ENCODE peak calls at places on chromosome 3, in seven cellular contexts. One of them, this sample, is unnamed. For H3K9me2 and H3K4me1, the result is how much of the 10 kb centered on the place peaks cover.

GRCh38 chr3:62180514-62180913 is 192.8 kb downstream of the FEZF2 start:
- DNase-seq in PC-3: no peak
- DNase-seq in OCI-LY7: no peak
- DNase-seq in hepatocyte: no peak
- DNase-seq in HCT116: no peak
- DNase-seq in GM23338: no peak
- DNase-seq in GM23248: no peak
- DNase-seq in this sample: no peak

GRCh38 chr3:172213765-172214358 is 174.5 kb downstream of the FNDC3B start:
- DNase-seq in PC-3: no peak
- DNase-seq in OCI-LY7: no peak
- DNase-seq in hepatocyte: no peak
- DNase-seq in HCT116: no peak
- DNase-seq in GM23338: peak
- DNase-seq in GM23248: no peak
- DNase-seq in this sample: no peak

GRCh38 chr3:2856062-2856792 is 253.9 kb downstream of the IL5RA start:
- DNase-seq in PC-3: no peak
- DNase-seq in OCI-LY7: no peak
- DNase-seq in hepatocyte: no peak
- DNase-seq in HCT116: no peak
- DNase-seq in GM23338: peak
- DNase-seq in GM23248: no peak
- DNase-seq in this sample: no peak

GRCh38 chr3:34357461-34357860 is 559.0 kb downstream of the PDCD6IP start:
- DNase-seq in PC-3: no peak
- DNase-seq in OCI-LY7: no peak
- DNase-seq in hepatocyte: peak
- DNase-seq in HCT116: no peak
- DNase-seq in GM23338: no peak
- DNase-seq in GM23248: no peak
- DNase-seq in this sample: no peak

GRCh38 chr3:53643757-53644156 is 149.3 kb downstream of the CACNA1D start:
- DNase-seq in PC-3: no peak
- DNase-seq in OCI-LY7: no peak
- DNase-seq in hepatocyte: no peak
- DNase-seq in HCT116: no peak
- DNase-seq in GM23338: peak
- DNase-seq in GM23248: no peak
- DNase-seq in this sample: no peak

GRCh38 chr3:42803800-42804112 is 534 bp downstream of the HIGD1A start:
- DNase-seq in PC-3: no peak
- DNase-seq in OCI-LY7: peak
- DNase-seq in hepatocyte: peak
- DNase-seq in HCT116: no peak
- DNase-seq in GM23338: peak
- DNase-seq in GM23248: peak
- DNase-seq in this sample: peak

GRCh38 chr3:42876940-42877720 is 1.5 kb upstream of the CYP8B1 start:
- DNase-seq in PC-3: no peak
- DNase-seq in OCI-LY7: no peak
- DNase-seq in hepatocyte: no peak
- DNase-seq in HCT116: no peak
- DNase-seq in GM23338: no peak
- DNase-seq in GM23248: no peak
- DNase-seq in this sample: no peak

GRCh38 chr3:157475921-157476395 is 27.3 kb downstream of the VEPH1 start:
- DNase-seq in PC-3: peak
- DNase-seq in OCI-LY7: no peak
- DNase-seq in hepatocyte: no peak
- DNase-seq in HCT116: no peak
- DNase-seq in GM23338: no peak
- DNase-seq in GM23248: peak
- DNase-seq in this sample: no peak

GRCh38 chr3:74643636-74644035 is 29.2 kb upstream of the CNTN3 start:
- DNase-seq in PC-3: no peak
- DNase-seq in OCI-LY7: no peak
- DNase-seq in hepatocyte: peak
- DNase-seq in HCT116: no peak
- DNase-seq in GM23338: peak
- DNase-seq in GM23248: peak
- DNase-seq in this sample: no peak

GRCh38 chr3:25840099-25840498 is 50.2 kb downstream of the OXSM start:
- DNase-seq in PC-3: no peak
- DNase-seq in OCI-LY7: no peak
- DNase-seq in hepatocyte: no peak
- DNase-seq in HCT116: no peak
- DNase-seq in GM23338: no peak
- DNase-seq in GM23248: no peak
- DNase-seq in this sample: no peak

GRCh38 chr3:66115858-66116654 is 77.3 kb upstream of the MAGI1 start:
- DNase-seq in PC-3: peak
- DNase-seq in OCI-LY7: no peak
- DNase-seq in hepatocyte: peak
- DNase-seq in HCT116: peak
- DNase-seq in GM23338: peak
- DNase-seq in GM23248: peak
- DNase-seq in this sample: no peak

GRCh38 chr3:151960956-151961580 is 87.6 kb downstream of the SUCNR1 start:
- DNase-seq in PC-3: no peak
- DNase-seq in OCI-LY7: no peak
- DNase-seq in hepatocyte: peak
- DNase-seq in HCT116: no peak
- DNase-seq in GM23338: no peak
- DNase-seq in GM23248: no peak
- DNase-seq in this sample: no peak

GRCh38 chr3:183517656-183518055 is 37.9 kb downstream of the KLHL6 start:
- DNase-seq in PC-3: no peak
- DNase-seq in OCI-LY7: no peak
- DNase-seq in hepatocyte: peak
- DNase-seq in HCT116: no peak
- DNase-seq in GM23338: no peak
- DNase-seq in GM23248: no peak
- DNase-seq in this sample: no peak

GRCh38 chr3:112043621-112044201 is 9.2 kb downstream of the TMPRSS7 start:
- DNase-seq in PC-3: peak
- DNase-seq in OCI-LY7: peak
- DNase-seq in hepatocyte: peak
- DNase-seq in HCT116: peak
- DNase-seq in GM23338: peak
- DNase-seq in GM23248: peak
- DNase-seq in this sample: peak

GRCh38 chr3:161221881-161222600 is 930 bp downstream of the NMD3 start:
- DNase-seq in PC-3: peak
- DNase-seq in OCI-LY7: peak
- DNase-seq in hepatocyte: peak
- DNase-seq in HCT116: no peak
- DNase-seq in GM23338: no peak
- DNase-seq in GM23248: peak
- DNase-seq in this sample: peak

GRCh38 chr3:63228087-63228486 is 50.0 kb upstream of the SYNPR start:
- DNase-seq in PC-3: no peak
- DNase-seq in OCI-LY7: no peak
- DNase-seq in hepatocyte: no peak
- DNase-seq in HCT116: no peak
- DNase-seq in GM23338: no peak
- DNase-seq in GM23248: no peak
- DNase-seq in this sample: no peak

GRCh38 chr3:123750209-123750608 is 133.9 kb downstream of the MYLK start:
- DNase-seq in PC-3: peak
- DNase-seq in OCI-LY7: no peak
- DNase-seq in hepatocyte: no peak
- DNase-seq in HCT116: no peak
- DNase-seq in GM23338: no peak
- DNase-seq in GM23248: no peak
- DNase-seq in this sample: no peak

GRCh38 chr3:123741058-123741511 is 143.0 kb downstream of the MYLK start:
- DNase-seq in PC-3: no peak
- DNase-seq in OCI-LY7: no peak
- DNase-seq in hepatocyte: no peak
- DNase-seq in HCT116: no peak
- DNase-seq in GM23338: no peak
- DNase-seq in GM23248: peak
- DNase-seq in this sample: no peak

GRCh38 chr3:123743121-123743520 is 141.0 kb downstream of the MYLK start:
- DNase-seq in PC-3: no peak
- DNase-seq in OCI-LY7: no peak
- DNase-seq in hepatocyte: no peak
- DNase-seq in HCT116: no peak
- DNase-seq in GM23338: no peak
- DNase-seq in GM23248: no peak
- DNase-seq in this sample: no peak

GRCh38 chr3:123749716-123750115 is 134.4 kb downstream of the MYLK start:
- DNase-seq in PC-3: peak
- DNase-seq in OCI-LY7: no peak
- DNase-seq in hepatocyte: no peak
- DNase-seq in HCT116: no peak
- DNase-seq in GM23338: no peak
- DNase-seq in GM23248: peak
- DNase-seq in this sample: no peak

DNA sequence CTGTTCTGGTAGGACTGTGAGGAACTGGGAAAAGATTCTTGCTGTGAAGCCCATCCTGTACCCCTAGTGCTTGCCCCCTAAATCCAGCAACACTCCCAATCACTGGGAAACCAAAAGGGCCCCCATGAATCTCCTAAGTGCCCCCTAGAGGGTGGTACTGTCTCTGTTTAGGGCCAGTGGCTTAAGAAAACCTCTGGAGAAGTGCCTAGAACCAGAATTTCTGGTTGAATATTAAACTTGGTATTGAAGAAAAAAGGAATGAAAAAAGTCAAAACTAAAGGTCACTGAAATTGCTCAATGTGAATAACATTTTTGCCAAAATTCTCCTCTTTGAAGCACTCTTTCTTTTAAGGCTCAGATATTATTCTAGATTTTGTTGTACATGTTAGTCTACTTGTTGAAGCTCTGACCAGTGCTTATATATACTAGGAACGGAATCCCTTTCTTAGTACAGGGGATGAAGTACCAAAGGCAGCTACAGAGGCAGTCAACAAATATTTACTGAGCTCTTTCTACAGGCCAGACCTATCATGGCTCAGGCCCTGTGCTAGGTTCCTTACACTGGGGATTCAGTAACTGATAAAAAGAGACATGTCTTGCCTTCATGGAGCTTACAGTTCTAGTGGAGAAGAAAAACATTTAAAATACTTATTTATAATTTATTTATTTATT is 138.8 kb downstream of the MYLK start:
- DNase-seq in PC-3: peak
- DNase-seq in OCI-LY7: peak
- DNase-seq in hepatocyte: no peak
- DNase-seq in HCT116: no peak
- DNase-seq in GM23338: peak
- DNase-seq in GM23248: peak
- DNase-seq in this sample: no peak
- H3K9me2 ChIP-seq in PC-3: under half
- H3K9me2 ChIP-seq in OCI-LY7: under half
- H3K9me2 ChIP-seq in hepatocyte: under half
- H3K9me2 ChIP-seq in HCT116: under half
- H3K9me2 ChIP-seq in GM23338: under half
- H3K9me2 ChIP-seq in GM23248: under half
- H3K9me2 ChIP-seq in this sample: under half

GRCh38 chr3:58536501-58537411 is at the start of gene ACOX2:
- DNase-seq in PC-3: no peak
- DNase-seq in OCI-LY7: no peak
- DNase-seq in hepatocyte: peak
- DNase-seq in HCT116: no peak
- DNase-seq in GM23338: no peak
- DNase-seq in GM23248: peak
- DNase-seq in this sample: no peak
- TF ChIP-seq EZH2phosphoT487 in PC-3: no peak
- TF ChIP-seq EZH2phosphoT487 in OCI-LY7: no peak
- TF ChIP-seq EZH2phosphoT487 in hepatocyte: no peak
- TF ChIP-seq EZH2phosphoT487 in HCT116: no peak
- TF ChIP-seq EZH2phosphoT487 in GM23338: no peak
- TF ChIP-seq EZH2phosphoT487 in GM23248: no peak
- TF ChIP-seq EZH2phosphoT487 in this sample: no peak

DNA sequence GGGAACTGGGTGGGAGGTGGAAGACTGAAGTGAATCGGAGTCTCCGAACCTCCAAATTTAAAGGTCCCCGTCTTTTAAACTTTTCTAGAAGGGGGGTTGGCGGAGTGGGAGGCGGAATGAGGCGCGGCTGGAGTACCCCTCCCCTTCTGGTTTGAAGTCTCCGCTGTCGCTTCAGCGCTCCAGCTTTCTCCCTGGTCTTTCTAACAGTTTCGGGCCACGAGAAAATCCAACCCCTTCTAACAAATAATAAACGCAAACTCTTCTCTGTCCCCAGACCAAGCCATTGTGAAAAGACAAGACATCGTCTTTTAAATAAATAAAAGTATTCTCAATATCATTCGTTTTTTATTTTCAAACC is 2.5 kb upstream of the MECOM start:
- DNase-seq in PC-3: no peak
- DNase-seq in OCI-LY7: no peak
- DNase-seq in hepatocyte: no peak
- DNase-seq in HCT116: no peak
- DNase-seq in GM23338: peak
- DNase-seq in GM23248: no peak
- DNase-seq in this sample: no peak
- H3K4me1 ChIP-seq in PC-3: under half
- H3K4me1 ChIP-seq in OCI-LY7: under half
- H3K4me1 ChIP-seq in hepatocyte: under half
- H3K4me1 ChIP-seq in HCT116: under half
- H3K4me1 ChIP-seq in GM23338: half or more
- H3K4me1 ChIP-seq in GM23248: under half
- H3K4me1 ChIP-seq in this sample: under half

GRCh38 chr3:105915524-105915923 is 46.7 kb upstream of the CBLB start:
- DNase-seq in PC-3: peak
- DNase-seq in OCI-LY7: no peak
- DNase-seq in hepatocyte: no peak
- DNase-seq in HCT116: no peak
- DNase-seq in GM23338: no peak
- DNase-seq in GM23248: peak
- DNase-seq in this sample: no peak

GRCh38 chr3:105907790-105908189 is 39.0 kb upstream of the CBLB start:
- DNase-seq in PC-3: no peak
- DNase-seq in OCI-LY7: no peak
- DNase-seq in hepatocyte: no peak
- DNase-seq in HCT116: no peak
- DNase-seq in GM23338: no peak
- DNase-seq in GM23248: peak
- DNase-seq in this sample: peak

GRCh38 chr3:105913616-105914015 is 44.8 kb upstream of the CBLB start:
- DNase-seq in PC-3: no peak
- DNase-seq in OCI-LY7: no peak
- DNase-seq in hepatocyte: no peak
- DNase-seq in HCT116: no peak
- DNase-seq in GM23338: no peak
- DNase-seq in GM23248: no peak
- DNase-seq in this sample: no peak

GRCh38 chr3:105916767-105917166 is 48.0 kb upstream of the CBLB start:
- DNase-seq in PC-3: no peak
- DNase-seq in OCI-LY7: no peak
- DNase-seq in hepatocyte: no peak
- DNase-seq in HCT116: no peak
- DNase-seq in GM23338: no peak
- DNase-seq in GM23248: no peak
- DNase-seq in this sample: no peak

DNA sequence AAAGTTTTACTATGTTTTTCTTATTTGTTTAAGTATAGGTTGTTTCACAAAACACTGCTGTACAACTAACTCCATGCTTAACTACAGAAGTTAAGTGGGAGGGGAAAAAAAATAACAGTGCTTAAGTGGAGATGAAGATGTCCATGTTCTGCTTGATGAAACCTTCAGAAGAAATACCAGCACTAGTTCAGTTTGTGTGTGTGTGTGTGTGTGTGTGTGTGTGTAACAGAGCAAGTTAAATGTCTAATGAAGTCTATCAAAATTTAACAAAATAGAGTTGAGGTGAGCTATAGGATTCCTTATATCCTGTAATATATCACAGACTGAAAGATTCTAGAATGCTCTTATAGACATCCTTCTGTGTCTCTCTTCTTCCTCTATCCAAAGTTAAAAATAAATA is 44.1 kb upstream of the CBLB start:
- DNase-seq in PC-3: no peak
- DNase-seq in OCI-LY7: no peak
- DNase-seq in hepatocyte: no peak
- DNase-seq in HCT116: no peak
- DNase-seq in GM23338: no peak
- DNase-seq in GM23248: no peak
- DNase-seq in this sample: no peak
- H3K9me2 ChIP-seq in PC-3: under half
- H3K9me2 ChIP-seq in OCI-LY7: under half
- H3K9me2 ChIP-seq in hepatocyte: under half
- H3K9me2 ChIP-seq in HCT116: under half
- H3K9me2 ChIP-seq in GM23338: under half
- H3K9me2 ChIP-seq in GM23248: under half
- H3K9me2 ChIP-seq in this sample: under half

This sample was measured in MM.1S.